ENCODE peak calls at places on chromosomes 5 and 9, in eight cellular contexts. One of them, this sample, is unnamed. For H3K27me3, the result is how much of the 10 kb centered on the place peaks cover.

GRCh38 chr9:36092509-36093215 is 43.9 kb upstream of the GLIPR2 start:
- DNase-seq in GM23248: no peak
- DNase-seq in BJ: no peak
- DNase-seq in GM12878: peak
- DNase-seq in psoas muscle: no peak
- DNase-seq in cardiac muscle cell: no peak
- DNase-seq in neuronal stem cell: no peak
- DNase-seq in fibroblast of lung: no peak
- DNase-seq in this sample: no peak

GRCh38 chr9:23825700-23826099 is 340 bp downstream of the ELAVL2 start:
- DNase-seq in psoas muscle: no peak
- DNase-seq in GM12878: no peak
- DNase-seq in neuronal stem cell: no peak
- DNase-seq in fibroblast of lung: peak
- DNase-seq in GM23248: peak
- DNase-seq in cardiac muscle cell: peak
- DNase-seq in BJ: no peak
- DNase-seq in this sample: no peak

GRCh38 chr5:145938699-145939531 is 2.5 kb downstream of the SH3RF2 start:
- DNase-seq in fibroblast of lung: peak
- DNase-seq in psoas muscle: no peak
- DNase-seq in BJ: no peak
- DNase-seq in GM23248: no peak
- DNase-seq in cardiac muscle cell: no peak
- DNase-seq in GM12878: no peak
- DNase-seq in neuronal stem cell: no peak
- DNase-seq in this sample: no peak

GRCh38 chr5:112742424-112742823 is 4.7 kb downstream of the APC start:
- DNase-seq in GM23248: peak
- DNase-seq in fibroblast of lung: peak
- DNase-seq in BJ: no peak
- DNase-seq in cardiac muscle cell: peak
- DNase-seq in GM12878: no peak
- DNase-seq in psoas muscle: no peak
- DNase-seq in neuronal stem cell: no peak
- DNase-seq in this sample: no peak

GRCh38 chr9:91185193-91185886 is 176.4 kb downstream of the AUH start:
- DNase-seq in GM12878: no peak
- DNase-seq in fibroblast of lung: no peak
- DNase-seq in BJ: no peak
- DNase-seq in psoas muscle: no peak
- DNase-seq in GM23248: no peak
- DNase-seq in neuronal stem cell: no peak
- DNase-seq in cardiac muscle cell: no peak
- DNase-seq in this sample: no peak

GRCh38 chr5:45793638-45794532 is 97.7 kb upstream of the HCN1 start:
- DNase-seq in BJ: no peak
- DNase-seq in cardiac muscle cell: no peak
- DNase-seq in GM23248: no peak
- DNase-seq in psoas muscle: no peak
- DNase-seq in fibroblast of lung: no peak
- DNase-seq in GM12878: peak
- DNase-seq in neuronal stem cell: no peak
- DNase-seq in this sample: no peak

GRCh38 chr5:149407331-149408251 is 28.5 kb upstream of the IL17B start:
- DNase-seq in GM12878: no peak
- DNase-seq in fibroblast of lung: no peak
- DNase-seq in neuronal stem cell: no peak
- DNase-seq in cardiac muscle cell: peak
- DNase-seq in BJ: no peak
- DNase-seq in psoas muscle: no peak
- DNase-seq in GM23248: peak
- DNase-seq in this sample: no peak

GRCh38 chr5:131394128-131394527 is 130.3 kb downstream of the CDC42SE2 start:
- DNase-seq in fibroblast of lung: peak
- DNase-seq in cardiac muscle cell: peak
- DNase-seq in BJ: no peak
- DNase-seq in GM12878: peak
- DNase-seq in GM23248: no peak
- DNase-seq in psoas muscle: no peak
- DNase-seq in neuronal stem cell: no peak
- DNase-seq in this sample: no peak

GRCh38 chr5:154284433-154284832 is 93.9 kb downstream of the GALNT10 start:
- DNase-seq in neuronal stem cell: no peak
- DNase-seq in fibroblast of lung: no peak
- DNase-seq in psoas muscle: no peak
- DNase-seq in BJ: no peak
- DNase-seq in GM12878: peak
- DNase-seq in cardiac muscle cell: no peak
- DNase-seq in GM23248: no peak
- DNase-seq in this sample: no peak

GRCh38 chr5:31854181-31854624 is 215.3 kb downstream of the PDZD2 start:
- DNase-seq in cardiac muscle cell: peak
- DNase-seq in neuronal stem cell: no peak
- DNase-seq in psoas muscle: peak
- DNase-seq in GM12878: no peak
- DNase-seq in GM23248: peak
- DNase-seq in BJ: no peak
- DNase-seq in fibroblast of lung: peak
- DNase-seq in this sample: peak

GRCh38 chr9:111152614-111153013 is 114.3 kb upstream of the LPAR1 start:
- DNase-seq in BJ: no peak
- DNase-seq in fibroblast of lung: no peak
- DNase-seq in GM12878: no peak
- DNase-seq in psoas muscle: no peak
- DNase-seq in neuronal stem cell: no peak
- DNase-seq in GM23248: no peak
- DNase-seq in cardiac muscle cell: no peak
- DNase-seq in this sample: no peak

GRCh38 chr9:135023389-135023788 is 64.1 kb upstream of the OLFM1 start:
- DNase-seq in fibroblast of lung: peak
- DNase-seq in BJ: no peak
- DNase-seq in neuronal stem cell: no peak
- DNase-seq in psoas muscle: no peak
- DNase-seq in cardiac muscle cell: peak
- DNase-seq in GM23248: peak
- DNase-seq in GM12878: no peak
- DNase-seq in this sample: no peak

DNA sequence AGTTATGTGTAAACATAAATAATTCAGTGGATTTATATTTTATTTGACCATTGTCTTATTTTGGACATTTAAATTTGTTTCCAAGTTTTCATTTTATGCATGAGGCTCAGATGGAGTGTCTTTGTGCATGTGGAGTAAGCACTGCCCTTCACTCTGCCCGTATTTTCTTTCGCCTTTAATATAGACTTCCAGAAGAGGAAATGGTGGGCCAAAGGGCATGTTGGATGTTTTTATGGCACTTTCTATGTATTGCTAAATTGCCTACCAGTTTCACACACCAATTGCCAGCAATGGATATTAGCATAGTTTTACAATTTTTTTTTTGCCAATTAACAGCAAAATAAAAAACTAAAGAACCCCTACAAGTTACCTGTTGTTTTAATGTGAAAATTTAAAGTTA is 38.4 kb downstream of the ZSWIM6 start:
- DNase-seq in neuronal stem cell: no peak
- DNase-seq in cardiac muscle cell: no peak
- DNase-seq in GM23248: no peak
- DNase-seq in fibroblast of lung: no peak
- DNase-seq in psoas muscle: no peak
- DNase-seq in BJ: no peak
- DNase-seq in GM12878: no peak
- DNase-seq in this sample: no peak
- H3K4me3 ChIP-seq in neuronal stem cell: no peak
- H3K4me3 ChIP-seq in cardiac muscle cell: no peak
- H3K4me3 ChIP-seq in GM23248: no peak
- H3K4me3 ChIP-seq in fibroblast of lung: no peak
- H3K4me3 ChIP-seq in psoas muscle: no peak
- H3K4me3 ChIP-seq in BJ: no peak
- H3K4me3 ChIP-seq in GM12878: no peak
- H3K4me3 ChIP-seq in this sample: no peak

GRCh38 chr9:98164912-98165311 is 27.5 kb downstream of the CORO2A start:
- DNase-seq in BJ: no peak
- DNase-seq in neuronal stem cell: no peak
- DNase-seq in GM23248: no peak
- DNase-seq in fibroblast of lung: no peak
- DNase-seq in cardiac muscle cell: no peak
- DNase-seq in psoas muscle: no peak
- DNase-seq in GM12878: no peak
- DNase-seq in this sample: no peak
- H3K27me3 ChIP-seq in BJ: under half
- H3K27me3 ChIP-seq in neuronal stem cell: under half
- H3K27me3 ChIP-seq in GM23248: under half
- H3K27me3 ChIP-seq in fibroblast of lung: under half
- H3K27me3 ChIP-seq in cardiac muscle cell: under half
- H3K27me3 ChIP-seq in psoas muscle: under half
- H3K27me3 ChIP-seq in GM12878: under half
- H3K27me3 ChIP-seq in this sample: under half

GRCh38 chr9:14992025-14992424 is 81.8 kb upstream of the FREM1 start:
- DNase-seq in GM12878: no peak
- DNase-seq in GM23248: peak
- DNase-seq in psoas muscle: no peak
- DNase-seq in BJ: no peak
- DNase-seq in cardiac muscle cell: no peak
- DNase-seq in fibroblast of lung: no peak
- DNase-seq in neuronal stem cell: no peak
- DNase-seq in this sample: no peak
- H3K4me3 ChIP-seq in GM12878: no peak
- H3K4me3 ChIP-seq in GM23248: peak
- H3K4me3 ChIP-seq in psoas muscle: peak
- H3K4me3 ChIP-seq in BJ: no peak
- H3K4me3 ChIP-seq in cardiac muscle cell: no peak
- H3K4me3 ChIP-seq in fibroblast of lung: no peak
- H3K4me3 ChIP-seq in neuronal stem cell: no peak
- H3K4me3 ChIP-seq in this sample: no peak

GRCh38 chr5:140020601-140021177 is 22.4 kb downstream of the NRG2 start:
- DNase-seq in GM23248: peak
- DNase-seq in neuronal stem cell: no peak
- DNase-seq in GM12878: no peak
- DNase-seq in BJ: no peak
- DNase-seq in psoas muscle: no peak
- DNase-seq in cardiac muscle cell: no peak
- DNase-seq in fibroblast of lung: no peak
- DNase-seq in this sample: no peak
- H3K27me3 ChIP-seq in GM23248: half or more
- H3K27me3 ChIP-seq in neuronal stem cell: half or more
- H3K27me3 ChIP-seq in GM12878: under half
- H3K27me3 ChIP-seq in BJ: under half
- H3K27me3 ChIP-seq in psoas muscle: under half
- H3K27me3 ChIP-seq in cardiac muscle cell: under half
- H3K27me3 ChIP-seq in fibroblast of lung: under half
- H3K27me3 ChIP-seq in this sample: under half

GRCh38 chr9:95771556-95772280 is 103.8 kb upstream of the ERCC6L2 start:
- DNase-seq in cardiac muscle cell: peak
- DNase-seq in GM23248: peak
- DNase-seq in fibroblast of lung: peak
- DNase-seq in psoas muscle: peak
- DNase-seq in neuronal stem cell: peak
- DNase-seq in GM12878: no peak
- DNase-seq in BJ: no peak
- DNase-seq in this sample: peak

GRCh38 chr9:95769909-95770433 is 105.5 kb upstream of the ERCC6L2 start:
- DNase-seq in cardiac muscle cell: no peak
- DNase-seq in GM12878: no peak
- DNase-seq in neuronal stem cell: no peak
- DNase-seq in BJ: no peak
- DNase-seq in GM23248: no peak
- DNase-seq in psoas muscle: no peak
- DNase-seq in fibroblast of lung: no peak
- DNase-seq in this sample: no peak

GRCh38 chr9:95772320-95773060 is 103.0 kb upstream of the ERCC6L2 start:
- DNase-seq in cardiac muscle cell: peak
- DNase-seq in BJ: peak
- DNase-seq in fibroblast of lung: peak
- DNase-seq in neuronal stem cell: peak
- DNase-seq in psoas muscle: peak
- DNase-seq in GM23248: peak
- DNase-seq in GM12878: no peak
- DNase-seq in this sample: peak

GRCh38 chr9:95769473-95769872 is 106.0 kb upstream of the ERCC6L2 start:
- DNase-seq in BJ: no peak
- DNase-seq in GM23248: no peak
- DNase-seq in GM12878: no peak
- DNase-seq in psoas muscle: no peak
- DNase-seq in fibroblast of lung: no peak
- DNase-seq in cardiac muscle cell: no peak
- DNase-seq in neuronal stem cell: no peak
- DNase-seq in this sample: no peak

DNA sequence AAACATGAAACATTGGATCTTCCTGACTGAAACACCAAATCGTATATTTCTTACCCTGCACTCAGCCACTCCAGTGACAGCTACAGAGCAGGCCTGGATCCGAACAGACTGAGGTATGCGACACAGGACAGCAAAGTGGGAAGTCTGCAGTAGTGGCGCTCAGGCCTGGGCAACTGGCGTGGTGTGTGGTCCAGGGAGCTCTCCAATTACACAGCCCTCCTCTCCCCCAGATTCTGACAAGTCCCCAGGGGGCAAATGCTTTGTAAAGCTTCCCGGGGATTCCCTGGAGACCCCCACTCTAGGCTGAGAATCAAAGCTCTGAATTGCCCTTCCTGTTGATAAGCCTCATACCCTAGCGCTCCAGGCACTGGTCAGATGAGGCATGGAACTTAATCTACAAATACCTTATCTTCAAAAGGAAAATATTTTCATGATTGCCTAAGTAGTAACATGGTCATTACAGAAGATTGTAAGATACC is 104.8 kb upstream of the ERCC6L2 start:
- DNase-seq in fibroblast of lung: peak
- DNase-seq in BJ: no peak
- DNase-seq in psoas muscle: no peak
- DNase-seq in neuronal stem cell: peak
- DNase-seq in GM12878: no peak
- DNase-seq in cardiac muscle cell: peak
- DNase-seq in GM23248: no peak
- DNase-seq in this sample: peak
- H3K4me3 ChIP-seq in fibroblast of lung: no peak
- H3K4me3 ChIP-seq in BJ: no peak
- H3K4me3 ChIP-seq in psoas muscle: no peak
- H3K4me3 ChIP-seq in neuronal stem cell: no peak
- H3K4me3 ChIP-seq in GM12878: no peak
- H3K4me3 ChIP-seq in cardiac muscle cell: no peak
- H3K4me3 ChIP-seq in GM23248: no peak
- H3K4me3 ChIP-seq in this sample: no peak

This sample was measured in H7.